ENCODE peak calls at places on chromosomes 1 and 21, in five cellular contexts. One of them, this sample, is unnamed.

GRCh38 chr1:206956313-206956597 is 10.0 kb upstream of the PIGR start:
- DNase-seq in mesendoderm: no peak
- DNase-seq in occipital lobe: no peak
- DNase-seq in esophagus squamous epithelium: no peak
- DNase-seq in NCI-H1092: no peak
- DNase-seq in this sample: no peak

GRCh38 chr1:15282038-15282437 is 35.0 kb downstream of the FHAD1 start:
- DNase-seq in NCI-H1092: no peak
- DNase-seq in esophagus squamous epithelium: no peak
- DNase-seq in mesendoderm: no peak
- DNase-seq in occipital lobe: no peak
- DNase-seq in this sample: no peak

GRCh38 chr1:112501810-112502641 is 6.7 kb upstream of the WNT2B start:
- DNase-seq in mesendoderm: peak
- DNase-seq in NCI-H1092: peak
- DNase-seq in esophagus squamous epithelium: no peak
- DNase-seq in occipital lobe: peak
- DNase-seq in this sample: peak

GRCh38 chr1:62288669-62289068 is 30.6 kb downstream of the KANK4 start:
- DNase-seq in occipital lobe: no peak
- DNase-seq in esophagus squamous epithelium: no peak
- DNase-seq in mesendoderm: no peak
- DNase-seq in NCI-H1092: no peak
- DNase-seq in this sample: no peak

GRCh38 chr1:203569490-203570318 is 56.9 kb upstream of the ATP2B4 start:
- DNase-seq in NCI-H1092: no peak
- DNase-seq in esophagus squamous epithelium: no peak
- DNase-seq in occipital lobe: no peak
- DNase-seq in mesendoderm: no peak
- DNase-seq in this sample: no peak

GRCh38 chr1:180168786-180169640 is 14.3 kb downstream of the QSOX1 start:
- DNase-seq in occipital lobe: no peak
- DNase-seq in NCI-H1092: peak
- DNase-seq in esophagus squamous epithelium: no peak
- DNase-seq in mesendoderm: peak
- DNase-seq in this sample: no peak

GRCh38 chr21:37073417-37074194 is 552 bp downstream of the TTC3 start:
- DNase-seq in occipital lobe: peak
- DNase-seq in NCI-H1092: no peak
- DNase-seq in esophagus squamous epithelium: no peak
- DNase-seq in mesendoderm: no peak
- DNase-seq in this sample: peak

GRCh38 chr1:93740601-93741031 is 59.0 kb upstream of the BCAR3 start:
- DNase-seq in NCI-H1092: no peak
- DNase-seq in mesendoderm: no peak
- DNase-seq in esophagus squamous epithelium: no peak
- DNase-seq in occipital lobe: no peak
- DNase-seq in this sample: no peak

GRCh38 chr1:40092811-40093617 is 4.0 kb downstream of the PPT1 start:
- DNase-seq in esophagus squamous epithelium: no peak
- DNase-seq in NCI-H1092: no peak
- DNase-seq in mesendoderm: no peak
- DNase-seq in occipital lobe: no peak
- DNase-seq in this sample: no peak

GRCh38 chr1:39275836-39276507 is 71.5 kb downstream of the MACF1 start:
- DNase-seq in mesendoderm: peak
- DNase-seq in NCI-H1092: no peak
- DNase-seq in esophagus squamous epithelium: no peak
- DNase-seq in occipital lobe: no peak
- DNase-seq in this sample: no peak

GRCh38 chr1:63116016-63116415 is 206.4 kb upstream of the FOXD3 start:
- DNase-seq in occipital lobe: no peak
- DNase-seq in mesendoderm: peak
- DNase-seq in NCI-H1092: no peak
- DNase-seq in esophagus squamous epithelium: no peak
- DNase-seq in this sample: no peak

GRCh38 chr1:92538413-92539061 is 51.8 kb upstream of the GFI1 start:
- DNase-seq in mesendoderm: no peak
- DNase-seq in NCI-H1092: no peak
- DNase-seq in esophagus squamous epithelium: no peak
- DNase-seq in occipital lobe: no peak
- DNase-seq in this sample: no peak

GRCh38 chr1:17605582-17606344 is 66.3 kb downstream of the ARHGEF10L start:
- DNase-seq in occipital lobe: no peak
- DNase-seq in mesendoderm: no peak
- DNase-seq in esophagus squamous epithelium: no peak
- DNase-seq in NCI-H1092: peak
- DNase-seq in this sample: no peak

GRCh38 chr1:39107891-39108290 is 81.7 kb downstream of the NDUFS5 start:
- DNase-seq in occipital lobe: no peak
- DNase-seq in esophagus squamous epithelium: no peak
- DNase-seq in NCI-H1092: no peak
- DNase-seq in mesendoderm: no peak
- DNase-seq in this sample: peak

GRCh38 chr1:70317087-70317486 is 37.4 kb downstream of the ANKRD13C start:
- DNase-seq in occipital lobe: no peak
- DNase-seq in mesendoderm: no peak
- DNase-seq in NCI-H1092: no peak
- DNase-seq in esophagus squamous epithelium: no peak
- DNase-seq in this sample: no peak

GRCh38 chr1:115679141-115679611 is 37.4 kb downstream of the VANGL1 start:
- DNase-seq in mesendoderm: peak
- DNase-seq in occipital lobe: no peak
- DNase-seq in NCI-H1092: no peak
- DNase-seq in esophagus squamous epithelium: no peak
- DNase-seq in this sample: no peak

GRCh38 chr1:110185181-110185580 is 24.9 kb upstream of the KCNC4 start:
- DNase-seq in esophagus squamous epithelium: no peak
- DNase-seq in occipital lobe: no peak
- DNase-seq in NCI-H1092: peak
- DNase-seq in mesendoderm: no peak
- DNase-seq in this sample: no peak

GRCh38 chr1:239389703-239390102 is 3.3 kb downstream of the CHRM3 start:
- DNase-seq in mesendoderm: no peak
- DNase-seq in NCI-H1092: no peak
- DNase-seq in occipital lobe: no peak
- DNase-seq in esophagus squamous epithelium: no peak
- DNase-seq in this sample: no peak

GRCh38 chr1:226629896-226630550 is 81.5 kb downstream of the STUM start:
- DNase-seq in esophagus squamous epithelium: no peak
- DNase-seq in NCI-H1092: no peak
- DNase-seq in mesendoderm: no peak
- DNase-seq in occipital lobe: no peak
- DNase-seq in this sample: no peak